ENCODE peak calls at places on chromosome 14, in five cellular contexts. One of them, this sample, is unnamed.
A peak's percentile ranks its signal among the peaks of the same experiment; 100 is the strongest.

GRCh38 chr14:72744416-72745120 is 149.3 kb downstream of the DPF3 start:
- DNase-seq in activated naive CD8-positive, alpha-beta T cell treated with anti-CD3 and anti-CD28 coated beads for 36 hours: no peak
- DNase-seq in GDM1: no peak
- DNase-seq in aorta: no peak
- DNase-seq in NCI-H1436: no peak
- DNase-seq in this sample: no peak

GRCh38 chr14:42469637-42470426 is 863.2 kb downstream of the LRFN5 start:
- DNase-seq in activated naive CD8-positive, alpha-beta T cell treated with anti-CD3 and anti-CD28 coated beads for 36 hours: no peak
- DNase-seq in NCI-H1436: no peak
- DNase-seq in aorta: no peak
- DNase-seq in GDM1: no peak
- DNase-seq in this sample: no peak

GRCh38 chr14:41899416-41899815 is 292.7 kb downstream of the LRFN5 start:
- DNase-seq in NCI-H1436: peak; percentile 32
- DNase-seq in GDM1: no peak
- DNase-seq in aorta: no peak
- DNase-seq in activated naive CD8-positive, alpha-beta T cell treated with anti-CD3 and anti-CD28 coated beads for 36 hours: no peak
- DNase-seq in this sample: no peak

GRCh38 chr14:96423446-96424103 is 31.6 kb downstream of the AK7 start:
- DNase-seq in GDM1: no peak
- DNase-seq in activated naive CD8-positive, alpha-beta T cell treated with anti-CD3 and anti-CD28 coated beads for 36 hours: no peak
- DNase-seq in aorta: no peak
- DNase-seq in NCI-H1436: no peak
- DNase-seq in this sample: no peak

GRCh38 chr14:61147898-61148549 is 133.1 kb downstream of the TMEM30B start:
- DNase-seq in activated naive CD8-positive, alpha-beta T cell treated with anti-CD3 and anti-CD28 coated beads for 36 hours: no peak
- DNase-seq in NCI-H1436: no peak
- DNase-seq in aorta: peak; percentile 80
- DNase-seq in GDM1: no peak
- DNase-seq in this sample: no peak

GRCh38 chr14:104694475-104694950 is 5.1 kb downstream of the INF2 start:
- DNase-seq in GDM1: no peak
- DNase-seq in NCI-H1436: no peak
- DNase-seq in aorta: no peak
- DNase-seq in activated naive CD8-positive, alpha-beta T cell treated with anti-CD3 and anti-CD28 coated beads for 36 hours: no peak
- DNase-seq in this sample: no peak

GRCh38 chr14:61171687-61172086 is 109.5 kb downstream of the TMEM30B start:
- DNase-seq in activated naive CD8-positive, alpha-beta T cell treated with anti-CD3 and anti-CD28 coated beads for 36 hours: no peak
- DNase-seq in NCI-H1436: no peak
- DNase-seq in aorta: no peak
- DNase-seq in GDM1: no peak
- DNase-seq in this sample: no peak

GRCh38 chr14:42664185-42664584 is 1057.5 kb downstream of the LRFN5 start:
- DNase-seq in NCI-H1436: no peak
- DNase-seq in aorta: no peak
- DNase-seq in GDM1: no peak
- DNase-seq in activated naive CD8-positive, alpha-beta T cell treated with anti-CD3 and anti-CD28 coated beads for 36 hours: no peak
- DNase-seq in this sample: no peak

GRCh38 chr14:59254146-59254910 is 65.9 kb downstream of the DAAM1 start:
- DNase-seq in NCI-H1436: no peak
- DNase-seq in activated naive CD8-positive, alpha-beta T cell treated with anti-CD3 and anti-CD28 coated beads for 36 hours: no peak
- DNase-seq in GDM1: no peak
- DNase-seq in aorta: peak; percentile 79
- DNase-seq in this sample: no peak

GRCh38 chr14:64244279-64244678 is 49.9 kb downstream of the ESR2 start:
- DNase-seq in GDM1: no peak
- DNase-seq in NCI-H1436: no peak
- DNase-seq in activated naive CD8-positive, alpha-beta T cell treated with anti-CD3 and anti-CD28 coated beads for 36 hours: no peak
- DNase-seq in aorta: no peak
- DNase-seq in this sample: no peak

This sample was measured in GF-D8.